ENCODE peak calls at places on chromosomes 16 and 17, in nine cellular contexts. K is posterior cingulate gyrus; Z is left colon; N is EL; Q is heart left ventricle; I is fibroblast of lung; Y is NCI-H1048; V is mucosa of gallbladder; W is stimulated activated CD4-positive, alpha-beta T cell treated with anti-CD3 and anti-CD28 coated beads, TNF-alpha, amount 100 ng/mL, for 48 hours. C is an unnamed sample.

GRCh38 chr17:7992924-7993323 is 9.5 kb upstream of the GUCY2D start:
- DNase-seq in Q (no peak), N (no peak), W (no peak), I (no peak), K (no peak), Y (no peak), V (no peak), Z (no peak), C (no peak)

GRCh38 chr16:66007717-66008116 is 358.8 kb upstream of the CDH5 start:
- DNase-seq in V (no peak), K (no peak), Q (no peak), I (peak), Z (no peak), Y (no peak), W (no peak), N (peak), C (peak)

GRCh38 chr16:49058382-49058781 is 223.3 kb downstream of the CBLN1 start:
- DNase-seq in N (no peak), K (no peak), W (no peak), Y (no peak), Z (no peak), I (no peak), Q (no peak), V (no peak), C (no peak)

GRCh38 chr16:74073471-74073870 is 223.1 kb upstream of the PSMD7 start:
- DNase-seq in Z (no peak), W (no peak), I (no peak), N (no peak), Y (no peak), Q (no peak), V (no peak), K (no peak), C (no peak)

GRCh38 chr17:2797632-2798031 is 1.4 kb downstream of the RAP1GAP2 start:
- DNase-seq in I (no peak), Z (peak), K (no peak), V (no peak), Q (no peak), W (no peak), Y (no peak), N (no peak), C (no peak)

GRCh38 chr17:47949951-47950350 is 7.7 kb downstream of the PRR15L start:
- DNase-seq in Q (no peak), W (no peak), N (no peak), Y (no peak), K (no peak), V (peak), I (no peak), Z (peak), C (no peak)

GRCh38 chr17:9499041-9499440 is 76.6 kb downstream of the STX8 start:
- DNase-seq in V (no peak), Y (no peak), Z (no peak), K (no peak), I (no peak), W (no peak), N (no peak), Q (no peak), C (no peak)

GRCh38 chr17:11499881-11500280 is 98.4 kb upstream of the DNAH9 start:
- DNase-seq in W (no peak), Y (no peak), V (no peak), K (no peak), Z (no peak), I (no peak), N (no peak), Q (no peak), C (no peak)

GRCh38 chr16:69861276-69862030 is 89.7 kb upstream of the CLEC18A start:
- DNase-seq in N (no peak), I (peak), K (no peak), Z (peak), W (no peak), Y (no peak), Q (peak), V (peak), C (peak)

GRCh38 chr16:5642470-5642869 is 544.9 kb upstream of the EEF2KMT start:
- DNase-seq in Q (no peak), K (no peak), Z (no peak), V (no peak), I (no peak), W (no peak), Y (no peak), N (no peak), C (no peak)

GRCh38 chr17:32314636-32315035 is 27.3 kb downstream of the C17orf75 start:
- DNase-seq in I (no peak), N (no peak), Y (no peak), Q (no peak), K (no peak), Z (no peak), W (no peak), V (no peak), C (no peak)

GRCh38 chr17:58640202-58640601 is 51.6 kb downstream of the TEX14 start:
- DNase-seq in Q (no peak), V (no peak), Z (no peak), Y (no peak), K (no peak), W (no peak), I (no peak), N (no peak), C (no peak)

GRCh38 chr17:228223-228615 is 46.8 kb upstream of the DOC2B start:
- DNase-seq in Z (peak), V (no peak), K (no peak), I (no peak), N (no peak), Y (no peak), W (no peak), Q (no peak), C (no peak)

GRCh38 chr17:8056232-8056975 is 17.5 kb downstream of the ALOX15B start:
- DNase-seq in I (peak), W (peak), Q (no peak), Z (peak), Y (no peak), V (peak), N (peak), K (no peak), C (peak)

GRCh38 chr17:31575043-31575442 is 183.6 kb downstream of the RAB11FIP4 start:
- DNase-seq in V (no peak), Z (no peak), K (no peak), I (no peak), Y (no peak), W (no peak), N (no peak), Q (no peak), C (no peak)

C was measured in hepatic stellate cell.